ENCODE peak calls at places on chromosomes 1 and 21, in eight cellular contexts. V is CD8-positive, alpha-beta memory T cell; E is mucosa of descending colon; A is ureter; H is progenitor cell of endocrine pancreas; I is AG10803; R is lower lobe of right lung; O is left lung. N is an unnamed sample.

GRCh38 chr1:22831729-22832413 is 121.2 kb downstream of the EPHB2 start:
- DNase-seq in O (peak; percentile 73), I (peak; percentile 81), A (peak; percentile 77), V (no peak), E (peak; percentile 32), R (peak; percentile 62), H (no peak), N (no peak)

GRCh38 chr1:238892612-238893011 is 493.8 kb upstream of the CHRM3 start:
- DNase-seq in V (no peak), H (no peak), I (no peak), A (no peak), R (no peak), E (no peak), O (no peak), N (no peak)

GRCh38 chr1:1213153-1213918 is 617 bp downstream of the TNFRSF4 start:
- DNase-seq in A (no peak), V (peak; percentile 37), O (no peak), R (no peak), H (no peak), I (no peak), E (no peak), N (no peak)

GRCh38 chr1:55064071-55064581 is 24.8 kb downstream of the PCSK9 start:
- DNase-seq in E (no peak), I (peak; percentile 8), V (no peak), A (no peak), H (no peak), R (no peak), O (no peak), N (peak; percentile 77)

GRCh38 chr1:183989078-183989577 is 48.4 kb downstream of the COLGALT2 start:
- DNase-seq in R (no peak), H (no peak), I (peak; percentile 86), O (no peak), A (no peak), E (no peak), V (no peak), N (peak; percentile 64)

GRCh38 chr21:14545906-14546480 is at the start of gene SAMSN1:
- DNase-seq in I (no peak), O (peak; percentile 65), R (peak; percentile 64), E (peak; percentile 60), A (no peak), H (no peak), V (peak; percentile 37), N (no peak)

GRCh38 chr1:75083848-75084514 is 50.2 kb upstream of the LHX8 start:
- DNase-seq in A (no peak), I (peak; percentile 30), V (no peak), O (no peak), H (no peak), E (no peak), R (no peak), N (no peak)

GRCh38 chr1:244840219-244840794 is 4.8 kb downstream of the COX20 start:
- DNase-seq in R (no peak), I (no peak), O (no peak), V (no peak), E (no peak), H (no peak), A (no peak), N (no peak)

GRCh38 chr21:28605138-28605537 is 387.5 kb downstream of the LTN1 start:
- DNase-seq in O (no peak), V (no peak), A (no peak), H (no peak), I (no peak), E (no peak), R (no peak), N (no peak)

GRCh38 chr21:27586986-27587385 is 620.1 kb upstream of the ADAMTS5 start:
- DNase-seq in A (no peak), E (no peak), I (peak; percentile 85), H (no peak), V (no peak), R (no peak), O (no peak), N (no peak)

GRCh38 chr1:234893725-234894630 is 234.7 kb downstream of the TOMM20 start:
- DNase-seq in E (no peak), I (peak; percentile 56), H (no peak), O (no peak), R (no peak), A (no peak), V (no peak), N (no peak)

GRCh38 chr1:109986054-109986444 is 1.5 kb downstream of the AHCYL1 start:
- DNase-seq in E (no peak), I (no peak), H (no peak), V (no peak), A (no peak), R (no peak), O (no peak), N (no peak)

GRCh38 chr1:160410412-160411005 is 10.1 kb downstream of the VANGL2 start:
- DNase-seq in A (no peak), E (no peak), H (no peak), I (no peak), O (no peak), V (no peak), R (no peak), N (no peak)

GRCh38 chr1:214658785-214659184 is 55.8 kb downstream of the CENPF start:
- DNase-seq in V (no peak), H (no peak), A (peak; percentile 41), O (no peak), I (peak; percentile 51), R (no peak), E (peak; percentile 2), N (no peak)

GRCh38 chr1:224509881-224510280 is 75.3 kb upstream of the WDR26 start:
- DNase-seq in R (no peak), I (no peak), O (no peak), E (no peak), H (no peak), V (no peak), A (no peak), N (no peak)

GRCh38 chr1:244968431-244968830 is 104.1 kb upstream of the HNRNPU start:
- DNase-seq in V (no peak), H (no peak), E (peak; percentile 23), O (no peak), I (peak; percentile 9), A (no peak), R (no peak), N (no peak)

GRCh38 chr1:150562384-150563339 is 13.5 kb downstream of the ADAMTSL4 start:
- DNase-seq in O (peak; percentile 80), I (no peak), V (peak; percentile 47), R (no peak), H (no peak), E (peak; percentile 81), A (peak; percentile 61), N (no peak)

GRCh38 chr1:209560952-209561351 is 22.6 kb upstream of the CAMK1G start:
- DNase-seq in I (no peak), E (no peak), A (no peak), V (no peak), H (no peak), R (no peak), O (no peak), N (no peak)

GRCh38 chr1:42322577-42322976 is 12.5 kb downstream of the FOXJ3 start:
- DNase-seq in E (no peak), A (no peak), V (no peak), O (no peak), R (no peak), H (no peak), I (peak; percentile 46), N (no peak)

GRCh38 chr1:7375329-7375728 is 395.8 kb upstream of the VAMP3 start:
- DNase-seq in I (no peak), O (no peak), H (no peak), R (no peak), E (no peak), A (peak; percentile 24), V (no peak), N (peak; percentile 67)

GRCh38 chr1:218880484-218881060 is 293.1 kb upstream of the LYPLAL1 start:
- DNase-seq in O (no peak), R (no peak), V (no peak), A (no peak), I (no peak), H (no peak), E (no peak), N (no peak)

GRCh38 chr21:17612565-17613241 is at the start of gene BTG3:
- DNase-seq in A (peak; percentile 83), O (peak; percentile 86), I (peak; percentile 79), R (peak; percentile 86), E (peak; percentile 81), V (peak; percentile 77), H (peak; percentile 64), N (peak; percentile 92)

GRCh38 chr1:154739654-154740053 is 130.4 kb downstream of the KCNN3 start:
- DNase-seq in R (no peak), E (no peak), V (no peak), I (no peak), H (no peak), A (no peak), O (no peak), N (no peak)

GRCh38 chr1:167518331-167518700 is at the start of gene CD247:
- DNase-seq in H (no peak), R (no peak), V (peak; percentile 68), E (peak; percentile 34), I (no peak), A (no peak), O (no peak), N (peak; percentile 75)

GRCh38 chr1:221839321-221839720 is 97.4 kb upstream of the DUSP10 start:
- DNase-seq in I (no peak), H (no peak), O (no peak), A (no peak), R (no peak), E (no peak), V (no peak), N (no peak)

GRCh38 chr1:231827337-231828105 is 200.9 kb downstream of the DISC1 start:
- DNase-seq in A (no peak), E (no peak), I (peak; percentile 97), H (no peak), R (no peak), O (no peak), V (no peak), N (no peak)

GRCh38 chr1:109255673-109256072 is 6.3 kb downstream of the CELSR2 start:
- DNase-seq in V (no peak), O (no peak), A (no peak), I (no peak), E (no peak), R (no peak), H (no peak), N (no peak)

GRCh38 chr21:35227774-35228173 is 178.7 kb upstream of the RUNX1 start:
- DNase-seq in V (no peak), A (no peak), I (no peak), O (no peak), E (no peak), R (no peak), H (no peak), N (no peak)

GRCh38 chr1:116182019-116182714 is 71.0 kb downstream of the MAB21L3 start:
- DNase-seq in H (no peak), R (no peak), I (no peak), A (no peak), O (no peak), V (no peak), E (no peak), N (no peak)

GRCh38 chr21:42414928-42415769 is 11.4 kb downstream of the UBASH3A start:
- DNase-seq in O (no peak), A (no peak), E (peak; percentile 54), H (no peak), V (peak; percentile 80), I (no peak), R (no peak), N (no peak)

GRCh38 chr21:34743831-34744230 is 75.0 kb downstream of the CLIC6 start:
- DNase-seq in O (peak; percentile 43), V (no peak), H (no peak), I (peak; percentile 85), R (no peak), E (peak; percentile 42), A (no peak), N (no peak)

GRCh38 chr1:19028110-19028509 is 71.6 kb upstream of the IFFO2 start:
- DNase-seq in V (no peak), A (peak; percentile 72), O (no peak), I (no peak), E (peak; percentile 42), H (no peak), R (no peak), N (no peak)